ENCODE peak calls at places on chromosome 20, in eight cellular contexts. W, Z, B, V, Q, A, N and X are unnamed samples.

GRCh38 chr20:1860446-1860845 is 34.8 kb upstream of the SIRPA start:
- DNase-seq in B (no peak), W (no peak), V (no peak), Q (peak; percentile 89), A (peak; percentile 88), Z (no peak), N (no peak), X (no peak)

GRCh38 chr20:14117768-14118167 is 122.5 kb downstream of the MACROD2 start:
- DNase-seq in Q (no peak), B (no peak), A (peak; percentile 7), Z (no peak), V (no peak), N (no peak), W (no peak), X (no peak)

GRCh38 chr20:49768204-49769124 is 44.2 kb upstream of the SLC9A8 start:
- DNase-seq in Q (peak; percentile 25), V (no peak), A (peak; percentile 95), W (peak; percentile 73), N (peak; percentile 70), Z (no peak), B (peak; percentile 27), X (peak; percentile 27)

GRCh38 chr20:48702388-48703041 is 125.3 kb downstream of the PREX1 start:
- DNase-seq in Z (no peak), A (no peak), N (peak; percentile 57), B (no peak), V (no peak), Q (no peak), W (no peak), X (no peak)

GRCh38 chr20:57465943-57466342 is 59.0 kb downstream of the CTCFL start:
- DNase-seq in V (no peak), N (no peak), B (no peak), A (no peak), Q (no peak), W (no peak), Z (peak; percentile 37), X (no peak)

GRCh38 chr20:34992751-34993417 is 37.2 kb downstream of the MYH7B start:
- DNase-seq in Q (no peak), V (no peak), A (no peak), N (no peak), B (no peak), Z (no peak), W (no peak), X (no peak)

GRCh38 chr20:1734269-1734858 is 76.8 kb upstream of the SIRPG start:
- DNase-seq in Z (no peak), B (no peak), N (no peak), A (peak; percentile 40), V (peak; percentile 23), Q (no peak), W (peak; percentile 16), X (peak; percentile 41)

GRCh38 chr20:9024596-9024995 is 44.3 kb upstream of the PLCB4 start:
- DNase-seq in N (no peak), V (no peak), B (no peak), Q (no peak), A (no peak), W (no peak), Z (no peak), X (no peak)

GRCh38 chr20:29497261-29497671 is 1760.2 kb upstream of the DEFB115 start:
- DNase-seq in Z (no peak), Q (peak; percentile 96), V (peak; percentile 52), W (peak; percentile 66), B (peak; percentile 18), A (peak; percentile 3), N (peak; percentile 62), X (no peak)

GRCh38 chr20:44532981-44533331 is 11.1 kb upstream of the SERINC3 start:
- DNase-seq in N (no peak), W (no peak), Q (peak; percentile 11), V (no peak), B (no peak), A (no peak), Z (no peak), X (peak; percentile 18)

GRCh38 chr20:42082611-42083010 is 464.4 kb upstream of the CHD6 start:
- DNase-seq in W (peak; percentile 80), Z (no peak), Q (no peak), B (no peak), V (no peak), A (peak; percentile 8), N (no peak), X (no peak)

GRCh38 chr20:21352703-21353102 is 44.6 kb downstream of the NKX2-4 start:
- DNase-seq in V (no peak), N (no peak), Z (no peak), W (peak; percentile 21), Q (no peak), B (no peak), A (peak; percentile 16), X (no peak)

GRCh38 chr20:19024296-19025035 is 188.0 kb upstream of the SLC24A3 start:
- DNase-seq in B (no peak), W (peak; percentile 37), V (no peak), N (no peak), Z (no peak), A (no peak), Q (no peak), X (no peak)

GRCh38 chr20:42461965-42462593 is 727.6 kb downstream of the PTPRT start:
- DNase-seq in V (no peak), W (no peak), A (no peak), B (no peak), Q (no peak), Z (no peak), N (no peak), X (no peak)

GRCh38 chr20:45823949-45824835 is 2.9 kb downstream of the TNNC2 start:
- DNase-seq in A (peak; percentile 28), B (no peak), Q (peak; percentile 29), Z (peak; percentile 59), V (peak; percentile 70), N (peak; percentile 73), W (peak; percentile 18), X (peak; percentile 66)